ENCODE peak calls at places on chromosomes 4 and X, in ten cellular contexts. P is heart right ventricle, A is SK-N-SH, F is neural progenitor cell, B is lung, Y is mucosa of descending colon, Z is IMR-90, J is prostate gland, E is right lobe of liver, C is colonic mucosa. V is an unnamed sample.

GRCh38 chr4:139568206-139568969 is 12.4 kb upstream of the SETD7 start:
- DNase-seq in P (no peak), A (no peak), F (peak; percentile 31), B (no peak), Y (no peak), Z (no peak), J (peak; percentile 40), E (no peak), C (no peak), V (peak; percentile 66)

GRCh38 chr4:135184715-135185114 is 983.1 kb upstream of the PABPC4L start:
- DNase-seq in P (no peak), A (no peak), F (peak; percentile 5), B (no peak), Y (no peak), Z (no peak), J (no peak), E (no peak), C (no peak), V (no peak)

GRCh38 chrX:1351981-1352714 is 15.6 kb downstream of the IL3RA start:
- DNase-seq in P (no peak), A (no peak), F (no peak), B (no peak), Y (peak; percentile 43), Z (no peak), J (no peak), E (no peak), C (no peak), V (no peak)

GRCh38 chr4:106079616-106080015 is 184.3 kb downstream of the NPNT start:
- DNase-seq in P (no peak), A (no peak), F (no peak), B (no peak), Y (no peak), Z (no peak), J (no peak), E (no peak), C (no peak), V (no peak)

GRCh38 chrX:110964761-110965160 is 131.2 kb upstream of the PAK3 start:
- DNase-seq in P (no peak), A (no peak), F (peak; percentile 70), B (no peak), Y (no peak), Z (no peak), J (no peak), E (no peak), C (no peak), V (no peak)

GRCh38 chrX:151151668-151152267 is 24.6 kb upstream of the GPR50 start:
- DNase-seq in P (no peak), A (peak; percentile 37), F (peak; percentile 70), B (no peak), Y (no peak), Z (peak; percentile 54), J (peak; percentile 15), E (no peak), C (peak; percentile 26), V (no peak)

GRCh38 chrX:49041683-49042529 is 1.3 kb downstream of the TFE3 start:
- DNase-seq in P (no peak), A (peak; percentile 29), F (no peak), B (no peak), Y (no peak), Z (peak; percentile 73), J (no peak), E (no peak), C (no peak), V (no peak)

GRCh38 chr4:172871381-172871780 is 297.2 kb upstream of the GALNT7 start:
- DNase-seq in P (no peak), A (no peak), F (no peak), B (no peak), Y (no peak), Z (no peak), J (no peak), E (no peak), C (no peak), V (no peak)

GRCh38 chr4:122619583-122619982 is 1.3 kb downstream of the IL21 start:
- DNase-seq in P (no peak), A (no peak), F (no peak), B (no peak), Y (no peak), Z (no peak), J (no peak), E (no peak), C (no peak), V (no peak)

GRCh38 chr4:122623637-122624036 is 2.8 kb upstream of the IL21 start:
- DNase-seq in P (no peak), A (no peak), F (no peak), B (no peak), Y (no peak), Z (no peak), J (no peak), E (no peak), C (no peak), V (no peak)

GRCh38 chr4:122621010-122621616 is at the start of gene IL21:
- DNase-seq in P (no peak), A (no peak), F (no peak), B (no peak), Y (no peak), Z (no peak), J (no peak), E (no peak), C (no peak), V (no peak)

GRCh38 chr4:122625156-122625555 is 4.3 kb upstream of the IL21 start:
- DNase-seq in P (no peak), A (no peak), F (no peak), B (no peak), Y (no peak), Z (peak; percentile 30), J (no peak), E (no peak), C (no peak), V (no peak)

GRCh38 chr4:122622400-122622799 is 1.5 kb upstream of the IL21 start:
- DNase-seq in P (no peak), A (no peak), F (no peak), B (no peak), Y (no peak), Z (no peak), J (no peak), E (no peak), C (no peak), V (no peak)
- TF ChIP-seq CTCF in P (no peak), A (no peak), F (no peak), B (no peak), Y (no peak), Z (no peak), J (no peak), E (no peak), C (no peak), V (no peak)

DNA sequence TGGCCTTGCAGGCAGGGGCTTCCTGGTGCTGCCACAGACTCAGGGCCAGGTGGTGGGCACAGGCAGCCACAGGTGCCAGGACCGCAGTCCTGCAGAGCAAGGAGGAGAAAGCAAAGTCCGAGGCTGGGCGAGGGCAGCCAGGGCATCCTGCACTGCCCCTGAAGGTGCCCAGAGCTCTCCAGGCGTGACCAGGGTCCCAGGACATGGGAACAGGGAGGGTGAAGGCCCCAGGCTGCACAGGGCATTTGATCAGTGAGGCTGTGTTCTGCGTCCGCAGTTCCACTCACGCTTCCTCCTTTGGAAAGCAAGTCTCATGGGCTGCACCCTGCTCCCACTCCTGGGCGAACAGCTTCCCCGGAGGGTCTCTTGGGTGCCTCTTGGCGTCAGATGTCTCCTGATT is 3.0 kb downstream of the SH3TC1 start:
- DNase-seq in P (no peak), A (no peak), F (no peak), B (no peak), Y (no peak), Z (no peak), J (no peak), E (peak; percentile 37), C (no peak), V (no peak)
- H3K4me1 ChIP-seq in P (peaks cover 37% of the 10 kb centered on the region), A (peaks cover 13% of the 10 kb centered on the region), F (no peaks in the 10 kb centered on the region), B (no peaks in the 10 kb centered on the region), Y (peaks cover 27% of the 10 kb centered on the region), Z (peaks cover 17% of the 10 kb centered on the region), J (peaks cover 26% of the 10 kb centered on the region), E (no peaks in the 10 kb centered on the region), C (peaks cover 8% of the 10 kb centered on the region), V (peaks cover 47% of the 10 kb centered on the region)

GRCh38 chrX:63661676-63662075 is 123.3 kb downstream of the ARHGEF9 start:
- DNase-seq in P (no peak), A (no peak), F (no peak), B (no peak), Y (no peak), Z (no peak), J (no peak), E (no peak), C (no peak), V (no peak)

GRCh38 chrX:63658920-63659319 is 126.1 kb downstream of the ARHGEF9 start:
- DNase-seq in P (no peak), A (no peak), F (no peak), B (no peak), Y (no peak), Z (no peak), J (no peak), E (no peak), C (no peak), V (no peak)

GRCh38 chrX:63664741-63665140 is 120.3 kb downstream of the ARHGEF9 start:
- DNase-seq in P (no peak), A (no peak), F (no peak), B (no peak), Y (no peak), Z (peak; percentile 11), J (no peak), E (no peak), C (no peak), V (no peak)

DNA sequence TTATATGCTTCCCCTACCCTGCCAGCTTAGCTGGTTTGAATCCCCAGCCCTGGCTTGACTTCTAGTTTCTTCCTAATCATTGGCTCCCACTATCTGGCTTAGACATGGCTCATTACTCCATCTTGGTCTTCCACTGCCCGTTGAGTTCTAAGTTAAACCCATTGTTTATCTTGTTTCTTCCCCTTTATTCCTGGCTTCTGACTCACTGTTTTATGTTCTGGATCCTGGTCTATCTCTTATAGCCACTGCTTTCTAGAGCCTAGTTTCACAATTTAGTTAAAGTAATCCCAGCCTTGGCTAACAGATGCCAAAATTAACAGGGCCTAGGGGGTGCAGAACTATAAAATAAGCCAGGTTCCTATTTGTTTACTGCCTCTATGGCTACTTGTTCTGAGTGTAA is 120.9 kb downstream of the ARHGEF9 start:
- DNase-seq in P (no peak), A (no peak), F (no peak), B (no peak), Y (no peak), Z (peak; percentile 33), J (no peak), E (no peak), C (no peak), V (no peak)
- H3K9me3 ChIP-seq in P (no peaks in the 10 kb centered on the region), A (no peaks in the 10 kb centered on the region), F (no peaks in the 10 kb centered on the region), B (peaks cover 2% of the 10 kb centered on the region), Y (no peaks in the 10 kb centered on the region), Z (no peaks in the 10 kb centered on the region), J (no peaks in the 10 kb centered on the region), E (no peaks in the 10 kb centered on the region), C (no peaks in the 10 kb centered on the region), V (no peaks in the 10 kb centered on the region)

GRCh38 chr4:169008478-169008877 is 1.6 kb downstream of the CBR4 start:
- DNase-seq in P (no peak), A (no peak), F (peak; percentile 37), B (no peak), Y (no peak), Z (no peak), J (no peak), E (no peak), C (no peak), V (no peak)

GRCh38 chr4:169010125-169011023 is at the start of gene CBR4:
- DNase-seq in P (peak; percentile 97), A (peak; percentile 86), F (peak; percentile 99), B (peak; percentile 98), Y (peak; percentile 99), Z (peak; percentile 99), J (peak; percentile 98), E (peak; percentile 98), C (peak; percentile 98), V (peak; percentile 97)

GRCh38 chr4:169013396-169013795 is 3.3 kb upstream of the CBR4 start:
- DNase-seq in P (no peak), A (no peak), F (no peak), B (no peak), Y (no peak), Z (no peak), J (no peak), E (no peak), C (no peak), V (no peak)

GRCh38 chr4:169012049-169012448 is 2.0 kb upstream of the CBR4 start:
- DNase-seq in P (no peak), A (no peak), F (no peak), B (no peak), Y (no peak), Z (no peak), J (no peak), E (no peak), C (no peak), V (no peak)

DNA sequence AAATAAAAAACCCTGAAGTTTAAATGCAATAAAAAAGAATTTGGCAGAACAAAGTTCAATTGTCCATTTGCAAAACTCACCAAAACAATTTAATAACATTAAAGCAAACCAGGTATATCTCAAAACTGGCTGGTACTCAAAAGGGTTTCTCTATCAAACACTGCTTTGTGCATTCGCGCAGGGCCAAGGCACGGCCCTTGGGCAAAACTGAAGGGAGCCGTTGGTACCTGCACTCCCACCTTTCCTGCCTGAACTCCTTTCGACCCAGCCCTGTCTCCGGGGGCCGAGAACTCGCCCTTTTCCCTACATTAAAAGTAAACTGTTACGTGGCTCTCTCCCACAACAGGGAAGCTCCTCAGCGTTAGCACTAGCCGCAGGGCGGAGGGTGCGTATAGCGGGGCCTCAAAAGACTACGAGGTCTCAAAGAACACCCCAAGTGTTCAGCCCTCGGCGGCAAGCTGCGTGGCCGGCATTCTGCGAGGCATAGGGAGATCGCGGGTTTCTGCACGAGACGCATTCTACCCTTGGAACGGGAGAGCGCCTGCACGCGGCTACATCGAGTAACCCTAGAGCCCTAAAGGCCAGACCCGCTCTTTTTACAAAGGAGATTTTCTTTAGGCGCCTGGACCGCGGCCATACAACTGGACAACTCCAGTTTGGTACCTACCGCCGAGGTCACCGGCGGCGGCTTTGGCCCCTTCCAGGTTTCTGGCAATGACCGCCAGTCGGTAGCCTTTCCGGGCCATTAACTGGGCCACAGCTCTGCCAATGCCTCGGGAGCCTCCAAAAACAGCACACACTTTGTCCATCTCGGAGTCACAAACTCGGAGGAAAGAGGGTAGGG is 552 bp downstream of the CBR4 start:
- DNase-seq in P (peak; percentile 59), A (no peak), F (peak; percentile 82), B (peak; percentile 51), Y (peak; percentile 83), Z (peak; percentile 53), J (peak; percentile 49), E (peak; percentile 74), C (peak; percentile 71), V (no peak)
- TF ChIP-seq CTCF in P (peak; percentile 44), A (peak; percentile 51), F (peak; percentile 49), B (peak; percentile 1), Y (no peak), Z (peak; percentile 19), J (no peak), E (no peak), C (no peak), V (peak; percentile 57)